ENCODE peak calls at places on chromosomes 11 and 22, in four cellular contexts. One of them, this sample, is unnamed.

GRCh38 chr22:21728270-21728669 is 7.3 kb downstream of the YPEL1 start:
- DNase-seq in SK-N-SH: no peak
- DNase-seq in GM12878: no peak
- DNase-seq in H1: no peak
- DNase-seq in this sample: no peak

GRCh38 chr22:42269407-42270177 is 861 bp downstream of the TCF20 start:
- DNase-seq in SK-N-SH: peak; percentile 62
- DNase-seq in GM12878: no peak
- DNase-seq in H1: peak; percentile 84
- DNase-seq in this sample: peak; percentile 68

GRCh38 chr11:69674267-69674885 is 777 bp downstream of the LTO1 start:
- DNase-seq in SK-N-SH: no peak
- DNase-seq in GM12878: no peak
- DNase-seq in H1: no peak
- DNase-seq in this sample: peak; percentile 58

GRCh38 chr11:27540051-27540450 is 33.5 kb upstream of the LIN7C start:
- DNase-seq in SK-N-SH: no peak
- DNase-seq in GM12878: no peak
- DNase-seq in H1: no peak
- DNase-seq in this sample: no peak

GRCh38 chr11:118211006-118211405 is 13.8 kb downstream of the JAML start:
- DNase-seq in SK-N-SH: no peak
- DNase-seq in GM12878: no peak
- DNase-seq in H1: peak; percentile 57
- DNase-seq in this sample: no peak

GRCh38 chr11:121246021-121246768 is 46.4 kb upstream of the SC5D start:
- DNase-seq in SK-N-SH: no peak
- DNase-seq in GM12878: no peak
- DNase-seq in H1: no peak
- DNase-seq in this sample: peak; percentile 38

GRCh38 chr11:120172054-120172881 is 34.4 kb upstream of the TRIM29 start:
- DNase-seq in SK-N-SH: peak; percentile 88
- DNase-seq in GM12878: no peak
- DNase-seq in H1: peak; percentile 79
- DNase-seq in this sample: peak; percentile 72

GRCh38 chr11:3866206-3866605 is 10.7 kb downstream of the STIM1 start:
- DNase-seq in SK-N-SH: no peak
- DNase-seq in GM12878: no peak
- DNase-seq in H1: no peak
- DNase-seq in this sample: no peak

GRCh38 chr22:29773233-29773632 is 6.1 kb downstream of the UQCR10 start:
- DNase-seq in SK-N-SH: no peak
- DNase-seq in GM12878: no peak
- DNase-seq in H1: no peak
- DNase-seq in this sample: no peak

GRCh38 chr11:19905280-19905853 is 192.7 kb downstream of the NAV2 start:
- DNase-seq in SK-N-SH: peak; percentile 58
- DNase-seq in GM12878: no peak
- DNase-seq in H1: no peak
- DNase-seq in this sample: peak; percentile 31

GRCh38 chr22:38111941-38112355 is 1.5 kb upstream of the BAIAP2L2 start:
- DNase-seq in SK-N-SH: no peak
- DNase-seq in GM12878: no peak
- DNase-seq in H1: no peak
- DNase-seq in this sample: no peak
- TF ChIP-seq NRF1 in SK-N-SH: no peak
- TF ChIP-seq NRF1 in GM12878: no peak
- TF ChIP-seq NRF1 in H1: no peak
- TF ChIP-seq NRF1 in this sample: no peak

GRCh38 chr11:67195971-67196418 is 70.3 kb upstream of the GRK2 start:
- DNase-seq in SK-N-SH: no peak
- DNase-seq in GM12878: no peak
- DNase-seq in H1: no peak
- DNase-seq in this sample: no peak
- TF ChIP-seq TAF1 in SK-N-SH: no peak
- TF ChIP-seq TAF1 in GM12878: no peak
- TF ChIP-seq TAF1 in H1: no peak
- TF ChIP-seq TAF1 in this sample: no peak

GRCh38 chr11:45229401-45229800 is 56.7 kb downstream of the SYT13 start:
- DNase-seq in SK-N-SH: no peak
- DNase-seq in GM12878: no peak
- DNase-seq in H1: no peak
- DNase-seq in this sample: no peak
- TF ChIP-seq NRF1 in SK-N-SH: no peak
- TF ChIP-seq NRF1 in GM12878: no peak
- TF ChIP-seq NRF1 in H1: no peak
- TF ChIP-seq NRF1 in this sample: no peak

GRCh38 chr11:45179686-45180085 is 33.2 kb downstream of the PRDM11 start:
- DNase-seq in SK-N-SH: no peak
- DNase-seq in GM12878: no peak
- DNase-seq in H1: no peak
- DNase-seq in this sample: no peak

GRCh38 chr11:45178890-45179663 is 32.6 kb downstream of the PRDM11 start:
- DNase-seq in SK-N-SH: no peak
- DNase-seq in GM12878: no peak
- DNase-seq in H1: no peak
- DNase-seq in this sample: no peak

GRCh38 chr11:45181595-45182550 is 35.4 kb downstream of the PRDM11 start:
- DNase-seq in SK-N-SH: no peak
- DNase-seq in GM12878: no peak
- DNase-seq in H1: no peak
- DNase-seq in this sample: no peak

GRCh38 chr11:45180888-45181594 is 34.6 kb downstream of the PRDM11 start:
- DNase-seq in SK-N-SH: peak; percentile 87
- DNase-seq in GM12878: no peak
- DNase-seq in H1: no peak
- DNase-seq in this sample: peak; percentile 86

DNA sequence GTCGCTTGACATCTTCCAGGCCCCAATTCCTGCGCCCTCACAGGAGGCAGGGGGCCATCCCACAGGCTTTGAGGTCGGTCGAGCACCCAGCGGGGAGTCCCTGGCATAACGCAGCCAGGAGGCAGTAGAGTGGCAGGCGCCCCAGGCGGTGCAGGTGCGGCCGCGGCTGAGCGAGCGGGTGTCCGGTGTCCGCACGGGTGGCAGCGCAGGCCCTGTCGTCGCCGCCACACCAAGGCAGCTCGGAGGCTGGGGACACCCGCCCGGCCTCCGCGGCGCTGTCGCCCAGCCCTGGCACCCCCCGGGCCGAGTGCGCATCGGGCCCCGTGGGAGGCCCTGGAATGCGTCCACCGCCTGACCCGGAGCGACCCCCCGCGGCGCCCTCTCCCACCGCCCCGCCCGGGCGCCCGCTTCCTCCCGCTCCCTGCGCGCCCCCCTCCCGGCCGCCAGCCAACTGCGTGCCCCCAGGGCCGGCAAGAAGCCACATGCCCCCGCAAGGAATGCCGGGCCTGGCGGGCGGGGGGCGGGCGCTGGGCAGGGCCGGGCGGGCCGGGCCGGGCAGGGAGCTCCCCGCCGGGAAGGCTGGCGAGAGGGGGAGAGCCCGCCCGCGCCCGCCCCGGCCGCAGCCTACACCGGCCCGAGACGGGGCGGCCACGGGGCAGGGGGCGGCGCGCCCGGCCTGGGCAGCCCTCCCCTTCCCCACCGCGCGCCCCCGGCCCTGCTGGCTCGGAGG is 33.9 kb downstream of the PRDM11 start:
- DNase-seq in SK-N-SH: peak; percentile 94
- DNase-seq in GM12878: no peak
- DNase-seq in H1: peak; percentile 81
- DNase-seq in this sample: peak; percentile 75
- TF ChIP-seq TAF1 in SK-N-SH: no peak
- TF ChIP-seq TAF1 in GM12878: no peak
- TF ChIP-seq TAF1 in H1: no peak
- TF ChIP-seq TAF1 in this sample: no peak

GRCh38 chr11:123356539-123356938 is 73.5 kb upstream of the GRAMD1B start:
- DNase-seq in SK-N-SH: no peak
- DNase-seq in GM12878: no peak
- DNase-seq in H1: no peak
- DNase-seq in this sample: no peak
- TF ChIP-seq NRF1 in SK-N-SH: no peak
- TF ChIP-seq NRF1 in GM12878: no peak
- TF ChIP-seq NRF1 in H1: no peak
- TF ChIP-seq NRF1 in this sample: no peak

GRCh38 chr11:11425806-11426205 is 72.8 kb upstream of the CSNK2A3 start:
- DNase-seq in SK-N-SH: no peak
- DNase-seq in GM12878: no peak
- DNase-seq in H1: no peak
- DNase-seq in this sample: no peak

GRCh38 chr11:11424696-11425095 is 71.6 kb upstream of the CSNK2A3 start:
- DNase-seq in SK-N-SH: no peak
- DNase-seq in GM12878: no peak
- DNase-seq in H1: no peak
- DNase-seq in this sample: no peak

GRCh38 chr11:11420512-11420911 is 67.5 kb upstream of the CSNK2A3 start:
- DNase-seq in SK-N-SH: no peak
- DNase-seq in GM12878: no peak
- DNase-seq in H1: no peak
- DNase-seq in this sample: peak; percentile 29

GRCh38 chr11:11421509-11421908 is 68.5 kb upstream of the CSNK2A3 start:
- DNase-seq in SK-N-SH: no peak
- DNase-seq in GM12878: no peak
- DNase-seq in H1: no peak
- DNase-seq in this sample: no peak

DNA sequence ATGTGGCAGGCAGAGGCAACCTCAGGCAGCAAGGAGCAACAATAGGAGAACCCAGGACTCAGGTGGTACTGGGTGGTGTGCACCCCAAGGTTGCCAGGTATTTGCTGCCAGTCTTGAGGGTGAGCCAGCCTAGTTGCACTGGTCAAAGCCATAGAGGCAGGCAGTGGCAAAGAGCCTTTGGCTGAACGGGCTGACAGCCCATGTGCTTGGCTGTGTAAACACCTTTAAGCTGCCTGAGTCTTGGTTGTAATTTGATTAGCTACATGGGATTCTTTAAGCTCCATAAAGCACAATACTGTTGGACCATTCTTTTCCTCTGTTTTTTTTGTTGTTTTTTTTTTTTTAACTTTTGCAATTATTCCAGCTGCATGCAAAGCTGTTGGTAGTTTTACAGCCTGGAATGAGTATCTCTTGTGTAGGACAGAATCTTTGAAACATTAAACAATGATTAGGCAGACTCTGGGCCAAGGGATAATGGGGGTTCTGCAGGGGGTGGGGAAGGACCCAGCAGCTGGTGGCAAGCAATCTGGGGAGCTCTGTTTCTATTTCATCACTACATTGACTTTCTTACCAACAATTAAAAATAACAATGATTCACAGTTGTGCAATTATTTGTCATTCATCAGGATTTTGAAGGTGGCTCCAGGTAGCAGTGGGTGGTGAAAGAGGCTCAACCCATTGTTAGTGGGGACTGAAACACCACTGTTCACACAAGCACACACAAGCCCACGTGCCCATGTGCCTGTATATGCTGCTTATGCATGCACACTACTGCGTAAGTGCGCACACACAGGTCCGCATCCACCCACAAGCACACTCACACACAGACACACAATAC is 69.5 kb upstream of the CSNK2A3 start:
- DNase-seq in SK-N-SH: no peak
- DNase-seq in GM12878: no peak
- DNase-seq in H1: no peak
- DNase-seq in this sample: no peak
- TF ChIP-seq TAF1 in SK-N-SH: no peak
- TF ChIP-seq TAF1 in GM12878: no peak
- TF ChIP-seq TAF1 in H1: no peak
- TF ChIP-seq TAF1 in this sample: no peak

DNA sequence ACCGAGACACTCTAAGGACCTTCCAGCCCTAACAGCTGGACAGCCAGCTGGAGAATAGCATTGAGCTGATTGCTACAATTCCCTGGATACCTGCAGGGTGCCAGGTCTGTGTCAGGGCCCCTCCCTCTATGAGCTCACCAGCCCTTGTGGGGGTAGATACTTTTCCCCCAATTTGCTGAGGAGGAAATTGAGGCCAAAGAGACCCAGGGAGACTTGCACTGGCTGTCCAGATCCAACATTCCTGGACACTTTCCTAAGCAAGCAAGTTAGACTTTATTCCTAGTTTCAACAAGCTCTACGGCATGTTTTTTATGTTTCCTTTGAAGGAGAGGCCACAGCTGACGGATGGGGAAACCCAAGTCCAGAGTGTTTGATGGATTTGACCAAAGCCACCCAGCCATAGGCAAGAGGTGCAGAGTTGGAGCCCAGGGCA is 286.4 kb downstream of the MN1 start:
- DNase-seq in SK-N-SH: no peak
- DNase-seq in GM12878: no peak
- DNase-seq in H1: no peak
- DNase-seq in this sample: no peak
- TF ChIP-seq NRF1 in SK-N-SH: no peak
- TF ChIP-seq NRF1 in GM12878: no peak
- TF ChIP-seq NRF1 in H1: no peak
- TF ChIP-seq NRF1 in this sample: no peak

This sample was measured in K562.